ENCODE peak calls at places on chromosome 10, in four cellular contexts. F, T, M and N are unnamed samples.
A peak's percentile ranks its signal among the peaks of the same experiment; 100 is the strongest.

GRCh38 chr10:3473271-3473670 is 300.7 kb upstream of the PITRM1 start:
- DNase-seq in M (no peak), F (no peak), T (no peak), N (no peak)

GRCh38 chr10:75978213-75978612 is 546.8 kb downstream of the LRMDA start:
- DNase-seq in M (no peak), F (no peak), T (no peak), N (no peak)

GRCh38 chr10:88330174-88330573 is 252.9 kb downstream of the RNLS start:
- DNase-seq in M (no peak), T (no peak), F (no peak), N (no peak)

GRCh38 chr10:29820890-29821398 is 186.2 kb upstream of the SVIL start:
- DNase-seq in F (no peak), T (no peak), M (no peak), N (no peak)

GRCh38 chr10:110529596-110530011 is 31.9 kb downstream of the DUSP5 start:
- DNase-seq in T (peak; percentile 68), M (no peak), F (no peak), N (no peak)

GRCh38 chr10:17200035-17200884 is 1.2 kb downstream of the TRDMT1 start:
- DNase-seq in F (no peak), M (no peak), T (no peak), N (no peak)

GRCh38 chr10:56605043-56605442 is 244.0 kb upstream of the ZWINT start:
- DNase-seq in M (no peak), F (no peak), T (no peak), N (no peak)

GRCh38 chr10:106360870-106361269 is 803.6 kb downstream of the SORCS1 start:
- DNase-seq in M (no peak), F (no peak), T (no peak), N (no peak)

GRCh38 chr10:119770928-119771327 is 45.1 kb downstream of the INPP5F start:
- DNase-seq in T (no peak), M (no peak), F (no peak), N (no peak)

GRCh38 chr10:26890956-26891355 is 30.2 kb upstream of the ABI1 start:
- DNase-seq in F (peak; percentile 72), T (no peak), M (peak; percentile 18), N (peak; percentile 52)

GRCh38 chr10:72834183-72834825 is 59.2 kb upstream of the OIT3 start:
- DNase-seq in T (peak; percentile 28), M (peak; percentile 23), F (peak; percentile 53), N (peak; percentile 57)

GRCh38 chr10:92690211-92691041 is 671 bp downstream of the HHEX start:
- DNase-seq in F (no peak), M (peak; percentile 50), T (no peak), N (peak; percentile 59)

GRCh38 chr10:99917963-99918825 is 91.6 kb downstream of the DNMBP start:
- DNase-seq in M (no peak), T (no peak), F (no peak), N (peak; percentile 13)

GRCh38 chr10:48763403-48763802 is 78.7 kb downstream of the WDFY4 start:
- DNase-seq in F (no peak), T (no peak), M (no peak), N (no peak)

GRCh38 chr10:110364531-110364937 is 59.8 kb upstream of the SMNDC1 start:
- DNase-seq in M (no peak), F (no peak), T (no peak), N (no peak)

GRCh38 chr10:91652364-91652763 is 19.5 kb upstream of the PPP1R3C start:
- DNase-seq in F (peak; percentile 65), T (no peak), M (no peak), N (no peak)

GRCh38 chr10:61248013-61248412 is 205.2 kb downstream of the TMEM26 start:
- DNase-seq in T (no peak), F (no peak), M (no peak), N (no peak)

GRCh38 chr10:30241422-30242110 is 107.5 kb downstream of the MTPAP start:
- DNase-seq in M (no peak), T (no peak), F (no peak), N (no peak)

GRCh38 chr10:3195286-3195685 is 22.7 kb upstream of the PITRM1 start:
- DNase-seq in M (no peak), F (no peak), T (no peak), N (no peak)

GRCh38 chr10:33279276-33279675 is 55.2 kb downstream of the NRP1 start:
- DNase-seq in T (no peak), M (no peak), F (no peak), N (no peak)

GRCh38 chr10:106467506-106467905 is 697.0 kb downstream of the SORCS1 start:
- DNase-seq in T (no peak), F (no peak), M (no peak), N (no peak)

GRCh38 chr10:63583909-63584747 is 62.9 kb downstream of the REEP3 start:
- DNase-seq in T (no peak), M (no peak), F (no peak), N (no peak)

GRCh38 chr10:43064331-43065075 is 12.4 kb upstream of the RET start:
- DNase-seq in M (no peak), T (no peak), F (no peak), N (no peak)

GRCh38 chr10:71795248-71795647 is 21.9 kb upstream of the VSIR start:
- DNase-seq in M (peak; percentile 77), F (no peak), T (no peak), N (no peak)

GRCh38 chr10:61391281-61391680 is 61.9 kb downstream of the TMEM26 start:
- DNase-seq in M (no peak), T (no peak), F (no peak), N (no peak)

GRCh38 chr10:116737582-116738358 is 4.6 kb downstream of the HSPA12A start:
- DNase-seq in M (no peak), T (no peak), F (no peak), N (peak; percentile 87)

GRCh38 chr10:75441196-75441595 is 9.8 kb downstream of the LRMDA start:
- DNase-seq in M (no peak), F (no peak), T (no peak), N (no peak)

GRCh38 chr10:80523776-80524175 is 13.9 kb upstream of the SH2D4B start:
- DNase-seq in F (no peak), T (no peak), M (no peak), N (no peak)
- TF ChIP-seq CHD2 in F (no peak), T (no peak), M (no peak), N (no peak)

DNA sequence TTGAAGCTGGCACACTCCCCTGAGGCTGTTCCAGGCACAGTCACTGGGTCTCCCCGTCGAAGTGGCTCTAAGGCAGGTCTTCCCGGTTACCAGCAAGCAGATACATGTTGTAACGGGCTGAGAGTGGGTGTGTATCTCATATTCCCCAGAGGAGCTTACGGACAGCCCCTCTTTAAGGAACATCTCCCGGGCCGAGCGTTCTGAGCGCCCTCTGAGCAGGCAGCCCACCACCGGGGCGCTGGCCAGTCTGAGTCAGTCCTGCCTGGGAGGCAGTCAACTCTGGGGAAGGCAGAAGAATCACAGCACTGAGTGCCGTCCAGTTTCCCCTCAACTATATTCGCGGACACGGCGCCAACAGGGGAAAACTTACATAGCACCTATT is 117.4 kb downstream of the LHPP start:
- DNase-seq in F (no peak), T (no peak), M (no peak), N (no peak)
- TF ChIP-seq NFIC in F (no peak), T (no peak), M (no peak), N (no peak)

GRCh38 chr10:101217450-101218281 is 11.6 kb downstream of the LBX1 start:
- DNase-seq in F (peak; percentile 35), M (peak; percentile 44), T (no peak), N (peak; percentile 88)
- TF ChIP-seq CHD2 in F (no peak), M (no peak), T (no peak), N (no peak)

GRCh38 chr10:130340816-130341215 is 204.6 kb downstream of the GLRX3 start:
- DNase-seq in M (no peak), T (no peak), F (no peak), N (no peak)

GRCh38 chr10:130339091-130339490 is 202.9 kb downstream of the GLRX3 start:
- DNase-seq in M (no peak), F (no peak), T (no peak), N (no peak)

GRCh38 chr10:130338588-130339070 is 202.4 kb downstream of the GLRX3 start:
- DNase-seq in M (no peak), F (no peak), T (no peak), N (no peak)

GRCh38 chr10:130339911-130340310 is 203.7 kb downstream of the GLRX3 start:
- DNase-seq in T (no peak), M (no peak), F (no peak), N (no peak)

DNA sequence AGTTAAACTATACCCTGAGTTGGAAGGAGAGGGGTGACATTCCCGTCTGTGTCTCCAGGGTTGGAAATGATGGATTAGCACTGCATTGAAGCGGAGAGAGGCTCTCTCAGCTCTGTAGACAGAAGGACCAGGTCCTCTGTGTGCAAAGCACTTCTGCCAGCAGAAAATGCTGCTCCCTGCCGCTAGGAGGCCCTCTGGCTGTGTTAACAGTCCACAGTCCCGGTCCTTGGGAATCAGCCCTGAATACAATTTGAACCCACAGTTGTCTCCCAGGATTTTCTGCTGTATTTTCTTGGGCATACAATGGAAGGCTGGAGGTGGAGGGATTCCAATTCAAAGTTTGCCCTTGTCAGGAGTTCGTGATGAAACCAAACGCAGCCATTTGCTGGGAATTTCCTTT is 205.1 kb downstream of the GLRX3 start:
- DNase-seq in F (no peak), M (peak; percentile 18), T (no peak), N (peak; percentile 74)
- TF ChIP-seq NFIC in F (no peak), M (no peak), T (no peak), N (no peak)

DNA sequence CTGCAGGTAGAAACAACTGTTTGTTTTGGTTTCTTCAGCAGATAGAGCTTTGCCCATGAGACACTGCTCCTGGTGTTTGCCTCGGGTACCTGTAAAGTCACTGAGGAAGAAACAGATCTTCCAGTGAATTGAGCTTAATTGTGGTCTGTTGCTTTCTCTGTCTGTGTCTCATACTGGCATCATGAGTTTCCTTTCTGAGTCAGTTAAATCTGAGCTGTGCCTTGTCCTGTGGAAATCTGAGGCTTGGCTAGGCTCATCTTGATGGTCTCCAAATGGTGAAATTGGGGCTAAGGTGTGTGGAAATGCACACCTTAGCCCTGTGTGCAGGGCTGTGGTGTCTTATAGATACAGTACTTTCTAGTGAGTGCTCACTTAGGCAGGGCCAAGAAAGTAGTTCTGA is 67.4 kb downstream of the GBF1 start:
- DNase-seq in T (no peak), M (no peak), F (no peak), N (no peak)
- TF ChIP-seq CHD2 in T (no peak), M (no peak), F (no peak), N (no peak)

GRCh38 chr10:974038-974784 is 14.0 kb upstream of the GTPBP4 start:
- DNase-seq in T (peak; percentile 70), M (no peak), F (peak; percentile 81), N (no peak)
- TF ChIP-seq NFIC in T (no peak), M (no peak), F (no peak), N (no peak)